ENCODE peak calls at places on chromosomes 12 and 14, in four cellular contexts. J is K562, O is GM12878, M is H1. L is an unnamed sample.

GRCh38 chr12:24500466-24501232 is 448.3 kb downstream of the BCAT1 start:
- DNase-seq in O (no peak), M (no peak), J (no peak), L (peak)

GRCh38 chr14:91554535-91555332 is 44.6 kb upstream of the PPP4R3A start:
- DNase-seq in J (no peak), M (no peak), O (no peak), L (no peak)

GRCh38 chr12:30926243-30927209 is at the start of gene TSPAN11:
- DNase-seq in M (peak), O (no peak), J (no peak), L (peak)

GRCh38 chr12:82209533-82209932 is 148.7 kb downstream of the CCDC59 start:
- DNase-seq in M (no peak), J (no peak), O (no peak), L (no peak)

GRCh38 chr14:50607181-50607580 is 47.2 kb downstream of the ATL1 start:
- DNase-seq in J (no peak), O (no peak), M (no peak), L (peak)

GRCh38 chr12:69151254-69151751 is 88.1 kb upstream of the CPSF6 start:
- DNase-seq in J (no peak), O (no peak), M (no peak), L (no peak)

GRCh38 chr12:87870493-87870892 is 158.7 kb downstream of the C12orf50 start:
- DNase-seq in M (no peak), J (no peak), O (no peak), L (no peak)

GRCh38 chr12:102301547-102301946 is 103.9 kb upstream of the PMCH start:
- DNase-seq in O (no peak), M (no peak), J (no peak), L (no peak)

GRCh38 chr14:82837611-82838140 is 1304.0 kb upstream of the SEL1L start:
- DNase-seq in O (no peak), J (no peak), M (no peak), L (no peak)

GRCh38 chr12:10624631-10625030 is 11.2 kb upstream of the MAGOHB start:
- DNase-seq in O (no peak), J (no peak), M (no peak), L (no peak)

GRCh38 chr12:110137786-110138185 is 13.6 kb downstream of the IFT81 start:
- DNase-seq in J (no peak), M (no peak), O (no peak), L (no peak)

GRCh38 chr12:124399622-124400021 is 104.7 kb downstream of the RFLNA start:
- DNase-seq in J (peak), O (no peak), M (peak), L (no peak)

GRCh38 chr12:11836282-11836963 is 186.9 kb downstream of the ETV6 start:
- DNase-seq in O (peak), M (no peak), J (no peak), L (no peak)

GRCh38 chr14:74019408-74019714 is 212 bp downstream of the BBOF1 start:
- DNase-seq in O (no peak), J (no peak), M (no peak), L (no peak)
- H2AFZ ChIP-seq in O (peak), J (peak), M (peak), L (peak)

GRCh38 chr12:117689857-117690256 is 278.9 kb downstream of the KSR2 start:
- DNase-seq in M (no peak), O (no peak), J (no peak), L (no peak)

GRCh38 chr12:117686210-117686609 is 282.6 kb downstream of the KSR2 start:
- DNase-seq in O (no peak), J (no peak), M (no peak), L (no peak)

GRCh38 chr12:117684471-117684870 is 284.3 kb downstream of the KSR2 start:
- DNase-seq in J (no peak), M (no peak), O (no peak), L (no peak)

GRCh38 chr12:117685115-117685926 is 283.5 kb downstream of the KSR2 start:
- DNase-seq in J (peak), O (no peak), M (peak), L (no peak)

DNA sequence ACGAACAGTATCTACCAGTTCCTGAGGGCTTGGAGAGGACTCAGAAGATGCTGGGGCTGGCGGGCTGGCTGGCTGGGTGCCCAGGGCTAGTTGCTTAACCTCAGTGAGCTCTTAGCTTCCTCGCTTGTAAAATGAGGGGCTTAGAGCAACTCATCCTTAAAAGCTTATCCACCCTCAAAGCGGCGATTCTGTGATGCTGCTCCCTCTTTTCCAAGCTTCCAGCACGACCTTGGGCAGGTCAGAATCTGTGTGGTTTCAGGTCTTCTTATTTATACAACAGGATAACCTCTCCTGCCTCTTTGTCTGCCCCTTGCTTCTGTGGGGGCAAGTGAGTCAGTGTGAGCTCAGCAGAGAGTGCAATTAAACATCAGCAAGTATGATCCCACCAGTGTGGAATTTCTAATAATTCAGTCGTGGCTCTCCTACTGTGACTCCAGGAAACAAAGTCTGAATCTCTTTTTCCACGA is 281.8 kb downstream of the KSR2 start:
- DNase-seq in O (no peak), M (no peak), J (no peak), L (no peak)
- TF ChIP-seq CHD1 in O (no peak), M (no peak), J (no peak), L (no peak)

GRCh38 chr12:29004936-29005304 is 144.2 kb upstream of the FAR2 start:
- DNase-seq in M (no peak), O (no peak), J (no peak), L (no peak)
- H2AFZ ChIP-seq in M (no peak), O (no peak), J (no peak), L (no peak)

DNA sequence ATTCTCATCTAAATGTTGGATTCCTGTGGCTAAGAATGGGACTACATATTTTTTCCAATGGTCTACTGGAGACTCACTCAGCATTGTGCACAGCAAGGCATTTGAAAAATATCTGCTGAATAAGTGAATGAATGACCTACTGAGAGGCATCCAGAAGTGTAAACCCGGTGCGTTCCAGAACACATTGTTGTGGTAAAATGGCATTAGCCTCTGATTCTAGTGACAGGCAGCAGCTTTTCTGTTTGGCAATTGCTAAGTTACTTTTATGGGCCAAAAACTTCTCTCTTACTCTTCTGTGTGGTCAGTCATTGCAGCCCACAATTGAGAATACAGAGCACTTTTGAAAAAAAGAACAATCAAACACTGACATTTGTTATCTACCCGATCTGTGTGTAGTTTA is 36.5 kb downstream of the WIF1 start:
- DNase-seq in O (no peak), M (no peak), J (no peak), L (no peak)
- TF ChIP-seq CHD1 in O (no peak), M (no peak), J (no peak), L (no peak)

GRCh38 chr12:106954462-106955376 is 988 bp upstream of the TMEM263 start:
- DNase-seq in J (peak), O (no peak), M (peak), L (peak)

GRCh38 chr12:106955377-106956047 is at the start of gene TMEM263:
- DNase-seq in M (peak), J (peak), O (peak), L (peak)

GRCh38 chr12:106956048-106956935 is 585 bp downstream of the TMEM263 start:
- DNase-seq in J (peak), M (peak), O (peak), L (peak)

GRCh38 chr12:106960443-106960842 is 4.7 kb downstream of the TMEM263 start:
- DNase-seq in J (no peak), O (no peak), M (no peak), L (no peak)

GRCh38 chr12:106957617-106958016 is 1.9 kb downstream of the TMEM263 start:
- DNase-seq in M (no peak), J (no peak), O (no peak), L (no peak)
- H2AFZ ChIP-seq in M (no peak), J (no peak), O (no peak), L (no peak)

GRCh38 chr14:71621276-71621675 is 311.0 kb upstream of the RGS6 start:
- DNase-seq in M (no peak), O (no peak), J (no peak), L (peak)
- TF ChIP-seq CHD1 in M (no peak), O (no peak), J (no peak), L (no peak)

GRCh38 chr12:121466800-121467637 is 67.1 kb downstream of the RNF34 start:
- DNase-seq in J (peak), O (peak), M (peak), L (peak)

GRCh38 chr12:121464331-121464730 is 64.4 kb downstream of the RNF34 start:
- DNase-seq in O (no peak), M (no peak), J (no peak), L (no peak)

GRCh38 chr12:121468451-121468850 is 68.5 kb downstream of the RNF34 start:
- DNase-seq in O (no peak), M (no peak), J (no peak), L (peak)

GRCh38 chr12:121467638-121468403 is 67.9 kb downstream of the RNF34 start:
- DNase-seq in O (no peak), M (peak), J (no peak), L (no peak)

DNA sequence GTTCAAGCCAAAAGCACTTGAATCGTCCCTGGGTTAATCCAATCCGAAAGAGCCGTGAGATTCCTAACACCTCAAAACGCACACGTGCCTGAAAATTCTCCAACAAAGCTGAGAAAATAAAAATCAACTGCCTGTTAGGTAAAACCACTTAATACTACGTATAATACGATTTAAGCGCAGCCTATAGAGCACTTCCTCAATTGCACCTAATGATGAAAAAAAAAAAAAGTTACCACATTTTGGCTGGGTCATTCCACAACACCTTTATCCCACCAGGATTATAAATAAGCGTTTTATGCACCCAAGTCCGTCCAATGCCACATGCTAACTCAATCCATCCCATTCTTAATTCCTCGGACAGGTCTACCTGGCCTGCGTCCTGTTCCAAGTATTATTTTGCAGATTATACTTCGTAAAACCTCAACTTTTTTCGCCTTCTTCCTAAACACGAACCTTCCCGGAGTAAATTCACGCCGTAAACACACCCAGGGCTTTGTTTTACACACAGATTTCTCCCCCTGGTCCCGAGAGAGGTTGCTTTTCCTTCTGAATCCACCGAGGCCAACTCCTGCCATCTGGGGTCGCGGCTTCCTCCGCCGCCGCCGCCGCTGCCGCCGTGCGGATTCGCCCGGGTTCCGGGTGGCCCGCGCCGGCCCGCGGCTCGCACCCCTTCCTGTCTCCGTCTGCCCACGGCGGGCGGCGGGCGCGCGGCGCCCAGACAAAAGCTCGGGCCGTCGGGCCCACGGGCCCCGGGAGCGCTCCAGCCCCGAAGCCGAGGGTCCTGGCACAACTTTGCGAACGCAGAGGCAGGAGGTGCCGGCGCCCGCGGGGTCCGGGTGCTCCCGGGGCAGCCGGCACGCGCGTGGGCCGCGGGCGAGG is 66.2 kb downstream of the RNF34 start:
- DNase-seq in M (no peak), O (no peak), J (no peak), L (no peak)
- H2AFZ ChIP-seq in M (no peak), O (peak), J (peak), L (peak)

GRCh38 chr14:55746533-55746932 is 166.5 kb downstream of the KTN1 start:
- DNase-seq in J (no peak), O (no peak), M (no peak), L (peak)
- TF ChIP-seq CHD1 in J (no peak), O (no peak), M (no peak), L (no peak)

L was measured in IMR-90.